ENCODE peak calls at places on chromosome 18, in ten cellular contexts. J is transverse colon, I is lower lobe of right lung, M is pancreas, Y is cardiac muscle cell, O is ascending aorta, D is WERI-Rb-1, F is psoas muscle, R is upper lobe of left lung, U is osteoblast. Q is an unnamed sample. For H3K36me3, the result is how much of the 10 kb centered on the place peaks cover.

GRCh38 chr18:23588836-23589560 is 2.7 kb upstream of the NPC1 start:
- DNase-seq in J (no peak), I (no peak), M (no peak), Y (peak), O (no peak), D (no peak), F (no peak), R (no peak), U (peak), Q (no peak)

GRCh38 chr18:25759111-25759510 is 331.3 kb downstream of the SS18 start:
- DNase-seq in J (no peak), I (no peak), M (no peak), Y (no peak), O (no peak), D (no peak), F (no peak), R (no peak), U (no peak), Q (no peak)

GRCh38 chr18:76252880-76253279 is 242.2 kb downstream of the ZNF516 start:
- DNase-seq in J (no peak), I (no peak), M (no peak), Y (no peak), O (no peak), D (peak), F (no peak), R (no peak), U (no peak), Q (no peak)

GRCh38 chr18:57437782-57438668 is 2.9 kb downstream of the ONECUT2 start:
- DNase-seq in J (peak), I (no peak), M (peak), Y (peak), O (peak), D (peak), F (no peak), R (peak), U (peak), Q (no peak)

GRCh38 chr18:34158881-34159690 is 65.6 kb downstream of the NOL4 start:
- DNase-seq in J (no peak), I (peak), M (peak), Y (peak), O (peak), D (peak), F (peak), R (peak), U (peak), Q (no peak)

GRCh38 chr18:74902170-74902465 is 304.4 kb downstream of the ZNF407 start:
- DNase-seq in J (no peak), I (no peak), M (no peak), Y (no peak), O (no peak), D (no peak), F (no peak), R (peak), U (no peak), Q (no peak)

GRCh38 chr18:48706630-48707206 is 167.9 kb downstream of the CTIF start:
- DNase-seq in J (no peak), I (no peak), M (no peak), Y (peak), O (no peak), D (peak), F (no peak), R (no peak), U (no peak), Q (no peak)

GRCh38 chr18:55982992-55983391 is 395.0 kb upstream of the TCF4 start:
- DNase-seq in J (no peak), I (no peak), M (no peak), Y (no peak), O (no peak), D (no peak), F (no peak), R (no peak), U (no peak), Q (no peak)

GRCh38 chr18:79935499-79935898 is 16.0 kb downstream of the SLC66A2 start:
- DNase-seq in J (peak), I (peak), M (no peak), Y (no peak), O (peak), D (peak), F (peak), R (no peak), U (no peak), Q (no peak)

GRCh38 chr18:72869786-72870185 is 2.0 kb upstream of the NETO1 start:
- DNase-seq in J (no peak), I (no peak), M (no peak), Y (no peak), O (no peak), D (no peak), F (no peak), R (peak), U (no peak), Q (no peak)

GRCh38 chr18:75548353-75548752 is 120.8 kb upstream of the SMIM21 start:
- DNase-seq in J (no peak), I (no peak), M (no peak), Y (peak), O (no peak), D (no peak), F (no peak), R (no peak), U (no peak), Q (no peak)

GRCh38 chr18:22912835-22913234 is 20.3 kb upstream of the RBBP8 start:
- DNase-seq in J (no peak), I (no peak), M (no peak), Y (peak), O (no peak), D (no peak), F (no peak), R (no peak), U (peak), Q (peak)

GRCh38 chr18:33838084-33838483 is 260.1 kb downstream of the ASXL3 start:
- DNase-seq in J (no peak), I (no peak), M (no peak), Y (no peak), O (no peak), D (no peak), F (no peak), R (no peak), U (no peak), Q (no peak)

GRCh38 chr18:11885278-11885991 is 22.7 kb downstream of the MPPE1 start:
- DNase-seq in J (peak), I (peak), M (no peak), Y (no peak), O (peak), D (no peak), F (no peak), R (peak), U (no peak), Q (no peak)

GRCh38 chr18:37336568-37337285 is 228.9 kb downstream of the CELF4 start:
- DNase-seq in J (no peak), I (no peak), M (no peak), Y (no peak), O (no peak), D (no peak), F (no peak), R (peak), U (peak), Q (no peak)

GRCh38 chr18:76491801-76492668 is 3.0 kb downstream of the ZNF516 start:
- DNase-seq in J (peak), I (peak), M (peak), Y (peak), O (peak), D (peak), F (peak), R (peak), U (peak), Q (no peak)

GRCh38 chr18:24396082-24396623 is 1.5 kb downstream of the OSBPL1A start:
- DNase-seq in J (no peak), I (no peak), M (no peak), Y (no peak), O (no peak), D (no peak), F (no peak), R (no peak), U (no peak), Q (no peak)

GRCh38 chr18:22933958-22934423 is 863 bp downstream of the RBBP8 start:
- DNase-seq in J (no peak), I (no peak), M (no peak), Y (no peak), O (no peak), D (no peak), F (no peak), R (no peak), U (peak), Q (no peak)

GRCh38 chr18:53134711-53135110 is 794.7 kb downstream of the DCC start:
- DNase-seq in J (no peak), I (no peak), M (no peak), Y (no peak), O (no peak), D (no peak), F (no peak), R (no peak), U (no peak), Q (no peak)

GRCh38 chr18:47397671-47398319 is 146.3 kb upstream of the SKOR2 start:
- DNase-seq in J (peak), I (no peak), M (no peak), Y (no peak), O (peak), D (peak), F (no peak), R (no peak), U (no peak), Q (no peak)

GRCh38 chr18:48563027-48563426 is 24.2 kb downstream of the CTIF start:
- DNase-seq in J (no peak), I (no peak), M (no peak), Y (peak), O (no peak), D (no peak), F (no peak), R (no peak), U (peak), Q (peak)

GRCh38 chr18:34592961-34593382 is 117.1 kb upstream of the DTNA start:
- DNase-seq in J (peak), I (peak), M (peak), Y (peak), O (peak), D (no peak), F (peak), R (no peak), U (no peak), Q (peak)

GRCh38 chr18:67117804-67118203 is 398.7 kb downstream of the DSEL start:
- DNase-seq in J (no peak), I (no peak), M (no peak), Y (no peak), O (no peak), D (no peak), F (no peak), R (no peak), U (no peak), Q (peak)

GRCh38 chr18:61738488-61738887 is 154.3 kb downstream of the RNF152 start:
- DNase-seq in J (no peak), I (no peak), M (no peak), Y (peak), O (peak), D (no peak), F (no peak), R (no peak), U (no peak), Q (no peak)

GRCh38 chr18:34771958-34772357 is 61.9 kb downstream of the DTNA start:
- DNase-seq in J (no peak), I (no peak), M (no peak), Y (peak), O (no peak), D (no peak), F (no peak), R (no peak), U (peak), Q (no peak)

GRCh38 chr18:34595673-34596072 is 114.4 kb upstream of the DTNA start:
- DNase-seq in J (no peak), I (no peak), M (no peak), Y (peak), O (no peak), D (peak), F (no peak), R (no peak), U (peak), Q (no peak)

GRCh38 chr18:79971986-79972385 is 7.5 kb downstream of the HSBP1L1 start:
- DNase-seq in J (no peak), I (no peak), M (no peak), Y (no peak), O (no peak), D (no peak), F (no peak), R (no peak), U (no peak), Q (no peak)

GRCh38 chr18:24019641-24020331 is 5.2 kb downstream of the TTC39C start:
- DNase-seq in J (no peak), I (no peak), M (no peak), Y (no peak), O (peak), D (no peak), F (no peak), R (no peak), U (no peak), Q (no peak)

GRCh38 chr18:7457276-7457675 is 109.8 kb upstream of the PTPRM start:
- DNase-seq in J (no peak), I (no peak), M (no peak), Y (no peak), O (no peak), D (no peak), F (no peak), R (no peak), U (no peak), Q (no peak)

GRCh38 chr18:2672410-2672809 is 16.9 kb downstream of the SMCHD1 start:
- DNase-seq in J (no peak), I (no peak), M (no peak), Y (no peak), O (no peak), D (no peak), F (no peak), R (no peak), U (no peak), Q (no peak)
- H3K36me3 ChIP-seq in J (half or more), I (half or more), M (under half), Y (half or more), O (under half), D (half or more), F (under half), R (under half), U (under half), Q (under half)

GRCh38 chr18:26806224-26806623 is 59.3 kb downstream of the AQP4 start:
- DNase-seq in J (no peak), I (no peak), M (no peak), Y (no peak), O (no peak), D (no peak), F (no peak), R (no peak), U (no peak), Q (no peak)

GRCh38 chr18:26802330-26803200 is 62.9 kb downstream of the AQP4 start:
- DNase-seq in J (no peak), I (no peak), M (no peak), Y (no peak), O (no peak), D (no peak), F (no peak), R (no peak), U (no peak), Q (no peak)

GRCh38 chr18:26804474-26804873 is 61.0 kb downstream of the AQP4 start:
- DNase-seq in J (no peak), I (no peak), M (no peak), Y (no peak), O (no peak), D (peak), F (no peak), R (no peak), U (no peak), Q (no peak)

GRCh38 chr18:26803643-26804042 is 61.9 kb downstream of the AQP4 start:
- DNase-seq in J (no peak), I (no peak), M (no peak), Y (no peak), O (no peak), D (no peak), F (no peak), R (no peak), U (no peak), Q (no peak)
- TF ChIP-seq CTCF in J (no peak), I (no peak), M (no peak), Y (no peak), O (no peak), D (peak), F (no peak), R (no peak), U (no peak), Q (peak)

DNA sequence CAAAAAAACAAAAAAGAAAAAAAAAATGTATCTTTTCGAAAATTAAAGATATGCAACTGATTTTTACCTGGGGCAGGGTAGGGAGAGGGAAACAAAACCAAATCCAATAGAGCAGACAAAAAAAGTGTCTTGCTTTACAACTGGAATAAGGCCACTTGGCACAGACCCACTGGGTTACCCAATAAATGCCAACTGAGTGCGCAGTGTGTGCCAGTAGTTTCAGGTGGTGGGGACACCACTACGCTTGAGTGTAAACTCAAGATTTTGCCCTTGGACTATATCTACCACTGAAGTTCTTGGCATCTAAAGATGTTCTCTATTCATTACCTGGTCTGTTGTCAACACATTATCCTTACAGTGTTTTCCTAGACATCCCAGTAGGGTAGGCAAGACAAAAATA is 16.3 kb downstream of the VPS4B start:
- DNase-seq in J (no peak), I (no peak), M (peak), Y (no peak), O (peak), D (no peak), F (no peak), R (no peak), U (no peak), Q (no peak)
- H3K36me3 ChIP-seq in J (under half), I (half or more), M (under half), Y (under half), O (under half), D (half or more), F (under half), R (half or more), U (half or more), Q (under half)

GRCh38 chr18:28158083-28158581 is 18.8 kb downstream of the CDH2 start:
- DNase-seq in J (no peak), I (no peak), M (no peak), Y (peak), O (no peak), D (no peak), F (no peak), R (no peak), U (no peak), Q (no peak)
- TF ChIP-seq CTCF in J (no peak), I (no peak), M (no peak), Y (peak), O (no peak), D (no peak), F (no peak), R (no peak), U (no peak), Q (no peak)

GRCh38 chr18:2851771-2852170 is 5.0 kb downstream of the EMILIN2 start:
- DNase-seq in J (no peak), I (no peak), M (no peak), Y (no peak), O (no peak), D (peak), F (no peak), R (no peak), U (no peak), Q (no peak)

GRCh38 chr18:2853173-2853925 is 6.5 kb downstream of the EMILIN2 start:
- DNase-seq in J (no peak), I (no peak), M (no peak), Y (no peak), O (no peak), D (no peak), F (no peak), R (peak), U (no peak), Q (no peak)

GRCh38 chr18:2848879-2849254 is 2.1 kb downstream of the EMILIN2 start:
- DNase-seq in J (no peak), I (no peak), M (no peak), Y (peak), O (no peak), D (no peak), F (no peak), R (no peak), U (peak), Q (no peak)

GRCh38 chr18:2848145-2848878 is 1.5 kb downstream of the EMILIN2 start:
- DNase-seq in J (no peak), I (no peak), M (no peak), Y (peak), O (no peak), D (no peak), F (no peak), R (no peak), U (peak), Q (no peak)

DNA sequence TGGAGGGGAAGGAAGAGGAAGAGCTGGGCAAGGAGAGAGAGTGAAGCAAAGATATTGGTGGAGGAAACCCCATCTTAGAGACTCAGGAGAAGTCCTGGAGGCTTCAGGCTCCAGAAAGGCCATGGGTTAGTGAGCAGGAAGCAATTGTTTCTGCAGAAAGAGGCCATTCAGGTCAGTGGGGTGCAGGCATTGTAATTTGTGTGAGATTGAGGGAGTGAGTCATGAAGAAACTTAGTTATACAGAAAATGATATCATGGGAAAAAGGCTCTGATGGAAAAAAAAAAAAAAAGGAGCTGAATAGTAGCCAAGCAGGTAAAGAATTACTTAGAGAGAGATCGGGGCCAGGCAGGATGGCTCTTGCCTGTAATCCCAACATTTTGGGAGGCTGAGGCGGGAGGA is 4.0 kb downstream of the EMILIN2 start:
- DNase-seq in J (no peak), I (no peak), M (no peak), Y (no peak), O (no peak), D (no peak), F (no peak), R (no peak), U (no peak), Q (no peak)
- H3K36me3 ChIP-seq in J (under half), I (under half), M (under half), Y (under half), O (under half), D (under half), F (under half), R (under half), U (under half), Q (under half)

DNA sequence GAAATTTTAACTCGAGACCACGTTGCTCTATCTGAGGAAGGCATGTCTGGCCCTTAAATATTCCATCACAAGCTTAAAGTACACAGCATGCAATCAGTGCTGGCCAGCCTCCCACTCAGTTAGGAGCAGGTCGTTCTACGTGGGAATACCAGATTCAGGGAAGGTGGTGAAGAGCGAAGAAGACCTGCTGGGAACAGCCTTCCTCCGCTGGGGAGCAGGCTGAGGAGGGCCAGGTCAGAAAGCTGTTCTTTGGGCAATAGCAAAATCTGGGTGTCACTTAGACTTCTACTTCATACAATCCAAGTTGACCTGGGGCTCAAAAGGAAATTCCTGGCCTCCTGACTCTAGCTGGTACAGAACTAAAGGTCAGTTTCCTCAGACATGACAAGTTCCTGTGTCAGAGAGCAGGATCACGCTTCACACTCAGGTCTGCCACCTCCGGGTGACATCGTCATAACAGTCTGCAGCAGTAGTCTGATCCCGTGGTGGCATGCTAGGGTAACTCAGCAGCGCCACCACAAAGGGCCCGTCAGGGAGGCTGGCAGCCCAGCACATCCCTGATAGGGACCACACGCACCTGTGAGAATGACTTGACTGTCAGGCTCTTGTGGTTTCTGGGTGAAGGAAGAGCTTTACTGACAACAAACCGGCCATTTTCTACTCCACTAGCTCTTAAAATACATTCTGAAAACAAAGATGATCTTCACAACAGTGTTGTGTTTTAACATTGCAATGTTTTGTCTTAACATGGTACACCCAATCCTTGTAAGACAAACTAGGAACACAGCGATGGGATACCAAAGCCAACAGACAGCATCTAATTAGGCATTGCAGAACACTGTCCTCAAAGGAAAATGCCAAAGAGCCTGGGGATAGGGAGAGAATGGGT is 35.2 kb upstream of the NAPG start:
- DNase-seq in J (peak), I (no peak), M (no peak), Y (no peak), O (no peak), D (peak), F (no peak), R (no peak), U (no peak), Q (no peak)
- TF ChIP-seq CTCF in J (no peak), I (peak), M (no peak), Y (no peak), O (no peak), D (peak), F (no peak), R (no peak), U (no peak), Q (no peak)

GRCh38 chr18:9552616-9553015 is 61.7 kb downstream of the PPP4R1 start:
- DNase-seq in J (no peak), I (no peak), M (no peak), Y (no peak), O (no peak), D (no peak), F (no peak), R (no peak), U (no peak), Q (no peak)
- H3K36me3 ChIP-seq in J (half or more), I (half or more), M (under half), Y (half or more), O (half or more), D (half or more), F (under half), R (half or more), U (half or more), Q (under half)

Q was measured in kidney epithelial cell.